ENCODE peak calls at places on chromosomes 1 and 21, in eight cellular contexts. G is sigmoid colon, X is transverse colon, V is heart left ventricle, M is body of pancreas, S is breast epithelium, I is adrenal gland, U is HCT116. B is an unnamed sample.

GRCh38 chr1:109249654-109250401 is 489 bp downstream of the CELSR2 start:
- DNase-seq in G (peak; percentile 52), X (no peak), V (peak; percentile 62), M (no peak), S (no peak), I (no peak), U (no peak), B (peak; percentile 12)

GRCh38 chr21:32189688-32190483 is 89.0 kb downstream of the MIS18A start:
- DNase-seq in G (no peak), X (no peak), V (no peak), M (no peak), S (no peak), I (no peak), U (no peak), B (no peak)

GRCh38 chr1:76835203-76835602 is 32.1 kb upstream of the ST6GALNAC5 start:
- DNase-seq in G (no peak), X (no peak), V (no peak), M (no peak), S (no peak), I (no peak), U (no peak), B (no peak)

GRCh38 chr1:205587576-205587975 is 44.2 kb downstream of the ELK4 start:
- DNase-seq in G (peak; percentile 46), X (peak; percentile 4), V (no peak), M (peak; percentile 3), S (no peak), I (no peak), U (no peak), B (peak; percentile 0)

GRCh38 chr1:235011599-235012435 is 116.8 kb downstream of the TOMM20 start:
- DNase-seq in G (peak; percentile 86), X (peak; percentile 74), V (peak; percentile 82), M (no peak), S (peak; percentile 85), I (peak; percentile 34), U (peak; percentile 81), B (peak; percentile 80)

GRCh38 chr1:201024251-201024998 is 911 bp upstream of the KIF21B start:
- DNase-seq in G (no peak), X (no peak), V (no peak), M (no peak), S (no peak), I (no peak), U (no peak), B (no peak)

GRCh38 chr1:56710646-56711045 is 65.5 kb downstream of the PRKAA2 start:
- DNase-seq in G (no peak), X (no peak), V (no peak), M (no peak), S (no peak), I (no peak), U (no peak), B (no peak)

GRCh38 chr1:35143737-35144508 is 49.0 kb downstream of the SFPQ start:
- DNase-seq in G (no peak), X (no peak), V (no peak), M (no peak), S (no peak), I (no peak), U (no peak), B (no peak)

GRCh38 chr21:33492571-33492970 is 1.1 kb upstream of the DNAJC28 start:
- DNase-seq in G (no peak), X (no peak), V (no peak), M (no peak), S (no peak), I (no peak), U (no peak), B (no peak)

GRCh38 chr1:51253691-51254090 is 17.6 kb downstream of the RNF11 start:
- DNase-seq in G (no peak), X (no peak), V (no peak), M (no peak), S (no peak), I (no peak), U (no peak), B (no peak)

GRCh38 chr1:41446851-41447610 is 37.5 kb downstream of the EDN2 start:
- DNase-seq in G (no peak), X (no peak), V (no peak), M (no peak), S (no peak), I (no peak), U (no peak), B (no peak)

GRCh38 chr1:244054924-244055263 is 3.8 kb downstream of the ZBTB18 start:
- DNase-seq in G (no peak), X (no peak), V (no peak), M (no peak), S (no peak), I (no peak), U (no peak), B (no peak)

GRCh38 chr1:63710776-63711175 is 63.0 kb upstream of the ROR1 start:
- DNase-seq in G (peak; percentile 18), X (no peak), V (no peak), M (no peak), S (no peak), I (no peak), U (no peak), B (no peak)

GRCh38 chr1:164841723-164842465 is 282.9 kb downstream of the PBX1 start:
- DNase-seq in G (no peak), X (no peak), V (no peak), M (no peak), S (no peak), I (no peak), U (no peak), B (peak; percentile 31)

GRCh38 chr1:182589931-182590330 is 875 bp upstream of the RNASEL start:
- DNase-seq in G (no peak), X (no peak), V (no peak), M (no peak), S (no peak), I (no peak), U (no peak), B (no peak)

GRCh38 chr1:75630998-75631397 is 20.1 kb upstream of the SLC44A5 start:
- DNase-seq in G (no peak), X (no peak), V (no peak), M (no peak), S (no peak), I (no peak), U (no peak), B (no peak)

GRCh38 chr1:111720274-111720976 is 18.8 kb downstream of the INKA2 start:
- DNase-seq in G (no peak), X (no peak), V (peak; percentile 65), M (no peak), S (no peak), I (no peak), U (no peak), B (no peak)

DNA sequence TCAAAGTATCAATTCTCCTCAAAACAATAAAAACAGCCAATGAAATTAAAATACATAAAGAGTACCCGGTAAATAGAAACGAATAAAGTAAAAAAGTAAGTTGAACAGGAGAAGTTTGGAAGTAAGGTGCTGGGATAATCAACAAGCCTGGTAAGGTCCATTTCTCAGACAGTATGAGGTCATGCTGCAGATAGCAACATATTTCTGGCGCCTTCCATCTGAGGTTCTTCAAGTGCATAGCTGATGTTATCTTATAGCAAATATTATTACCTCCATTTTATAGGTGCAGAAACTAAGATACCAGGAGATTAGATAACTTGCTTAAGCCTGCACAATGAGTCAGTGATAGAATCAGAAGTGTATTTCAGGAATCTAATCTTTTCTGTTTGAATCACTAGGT is 23.7 kb upstream of the CEP350 start:
- DNase-seq in G (no peak), X (no peak), V (no peak), M (no peak), S (no peak), I (no peak), U (no peak), B (no peak)
- H3K4me1 ChIP-seq in G (no peaks in the 10 kb centered on the region), X (no peaks in the 10 kb centered on the region), V (no peaks in the 10 kb centered on the region), M (peaks cover 23% of the 10 kb centered on the region), S (no peaks in the 10 kb centered on the region), I (peaks cover 9% of the 10 kb centered on the region), U (no peaks in the 10 kb centered on the region), B (no peaks in the 10 kb centered on the region)

DNA sequence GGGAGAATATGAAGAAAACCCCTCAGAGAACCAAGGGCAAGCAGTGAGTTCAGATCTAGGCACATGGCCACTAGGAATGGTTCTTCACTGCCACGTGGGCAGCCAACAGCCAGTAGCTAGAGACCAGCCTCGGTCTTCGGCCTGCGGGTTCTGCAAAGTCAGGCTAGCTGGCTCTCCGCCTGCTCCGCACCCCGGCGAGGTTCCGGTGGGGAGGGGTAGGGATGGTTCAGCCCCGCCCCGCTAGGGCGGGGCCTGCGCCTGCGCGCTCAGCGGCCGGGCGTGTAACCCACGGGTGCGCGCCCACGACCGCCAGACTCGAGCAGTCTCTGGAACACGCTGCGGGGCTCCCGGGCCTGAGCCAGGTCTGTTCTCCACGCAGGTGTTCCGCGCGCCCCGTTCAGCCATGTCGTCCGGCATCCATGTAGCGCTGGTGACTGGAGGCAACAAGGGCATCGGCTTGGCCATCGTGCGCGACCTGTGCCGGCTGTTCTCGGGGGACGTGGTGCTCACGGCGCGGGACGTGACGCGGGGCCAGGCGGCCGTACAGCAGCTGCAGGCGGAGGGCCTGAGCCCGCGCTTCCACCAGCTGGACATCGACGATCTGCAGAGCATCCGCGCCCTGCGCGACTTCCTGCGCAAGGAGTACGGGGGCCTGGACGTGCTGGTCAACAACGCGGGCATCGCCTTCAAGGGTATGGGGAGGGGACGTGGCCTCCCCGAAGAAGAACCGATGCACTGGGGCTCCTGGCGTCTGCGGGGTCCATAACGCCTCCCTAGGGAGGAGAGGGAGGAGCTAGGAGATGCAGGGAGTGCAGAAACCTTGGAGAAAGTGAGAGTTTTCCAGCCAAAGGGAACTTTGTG is at the start of gene CBR1:
- DNase-seq in G (peak; percentile 98), X (peak; percentile 96), V (peak; percentile 99), M (peak; percentile 95), S (peak; percentile 83), I (peak; percentile 97), U (no peak), B (peak; percentile 95)
- TF ChIP-seq POLR2A in G (peak; percentile 41), X (peak; percentile 79), V (peak; percentile 91), M (peak; percentile 77), S (no peak), I (peak; percentile 61), U (no peak), B (peak; percentile 81)

GRCh38 chr1:43588592-43588991 is 57.9 kb downstream of the PTPRF start:
- DNase-seq in G (no peak), X (no peak), V (no peak), M (no peak), S (no peak), I (no peak), U (no peak), B (no peak)
- H3K36me3 ChIP-seq in G (peaks cover 58% of the 10 kb centered on the region), X (no peaks in the 10 kb centered on the region), V (no peaks in the 10 kb centered on the region), M (peaks cover 14% of the 10 kb centered on the region), S (no peaks in the 10 kb centered on the region), I (no peaks in the 10 kb centered on the region), U (peaks cover 60% of the 10 kb centered on the region), B (no peaks in the 10 kb centered on the region)

GRCh38 chr1:226631229-226632000 is 82.9 kb downstream of the STUM start:
- DNase-seq in G (peak; percentile 69), X (no peak), V (peak; percentile 38), M (no peak), S (no peak), I (no peak), U (no peak), B (peak; percentile 15)

GRCh38 chr1:226632169-226632884 is 83.8 kb downstream of the STUM start:
- DNase-seq in G (peak; percentile 71), X (no peak), V (peak; percentile 61), M (no peak), S (no peak), I (no peak), U (no peak), B (peak; percentile 19)

GRCh38 chr1:226634156-226634588 is 85.6 kb downstream of the STUM start:
- DNase-seq in G (peak; percentile 93), X (peak; percentile 84), V (peak; percentile 90), M (peak; percentile 80), S (peak; percentile 54), I (peak; percentile 72), U (peak; percentile 39), B (peak; percentile 85)

GRCh38 chr1:226633541-226634155 is 85.1 kb downstream of the STUM start:
- DNase-seq in G (peak; percentile 73), X (no peak), V (peak; percentile 42), M (no peak), S (no peak), I (no peak), U (no peak), B (no peak)

GRCh38 chr1:226632922-226633351 is 84.4 kb downstream of the STUM start:
- DNase-seq in G (peak; percentile 79), X (no peak), V (peak; percentile 42), M (no peak), S (no peak), I (no peak), U (no peak), B (no peak)
- H3K4me1 ChIP-seq in G (peaks cover 60% of the 10 kb centered on the region), X (peaks cover 7% of the 10 kb centered on the region), V (no peaks in the 10 kb centered on the region), M (peaks cover 7% of the 10 kb centered on the region), S (no peaks in the 10 kb centered on the region), I (no peaks in the 10 kb centered on the region), U (peaks cover 7% of the 10 kb centered on the region), B (peaks cover 3% of the 10 kb centered on the region)

B was measured in uterus.